ENCODE peak calls at places on chromosomes 7 and 10, in nine cellular contexts. D is NCI-H187; F is kidney; C is aorta; S is lower lobe of right lung; J is T-helper 2 cell; X is stimulated activated CD4-positive, alpha-beta T cell treated with anti-CD3 and anti-CD28 coated beads, TNF-alpha, amount 100 ng/mL, for 1 hour; G is iris pigment epithelial cell; A is activated T-helper 1 cell treated with anti-CD3 and anti-CD28 coated beads, Interleukin-12 subunit alpha, Interleukin-12 subunit beta, Interleukin-2, Interleukin-4 antibody, amounts not matched to agents 30 ng/mL and 10 ng/mL and 1 ng/mL, durations not matched to agents 14 hours and 24 hours and 36 hours. N is an unnamed sample.

GRCh38 chr7:83547526-83547925 is 101.4 kb downstream of the SEMA3E start:
- DNase-seq in D (peak; percentile 58), F (no peak), C (no peak), S (no peak), J (no peak), X (no peak), G (peak; percentile 69), A (no peak), N (peak; percentile 3)

GRCh38 chr10:118721005-118721876 is 33.5 kb downstream of the CACUL1 start:
- DNase-seq in D (no peak), F (no peak), C (no peak), S (no peak), J (peak; percentile 28), X (peak; percentile 9), G (peak; percentile 60), A (peak; percentile 34), N (peak; percentile 64)

GRCh38 chr7:106793015-106793651 is 71.9 kb upstream of the PIK3CG start:
- DNase-seq in D (peak; percentile 18), F (no peak), C (no peak), S (no peak), J (no peak), X (no peak), G (no peak), A (no peak), N (peak; percentile 33)

GRCh38 chr10:7054915-7055314 is 355.9 kb downstream of the SFMBT2 start:
- DNase-seq in D (no peak), F (no peak), C (no peak), S (no peak), J (no peak), X (no peak), G (no peak), A (no peak), N (peak; percentile 1)

GRCh38 chr10:75272896-75273295 is 37.1 kb upstream of the COMTD1 start:
- DNase-seq in D (no peak), F (no peak), C (no peak), S (no peak), J (no peak), X (no peak), G (no peak), A (no peak), N (peak; percentile 41)

GRCh38 chr7:138125119-138125518 is 48.9 kb downstream of the AKR1D1 start:
- DNase-seq in D (no peak), F (no peak), C (no peak), S (no peak), J (no peak), X (no peak), G (peak; percentile 15), A (no peak), N (peak; percentile 8)

GRCh38 chr7:123190109-123190831 is 9.5 kb downstream of the SLC13A1 start:
- DNase-seq in D (no peak), F (peak; percentile 24), C (no peak), S (no peak), J (no peak), X (no peak), G (peak; percentile 5), A (peak; percentile 49), N (no peak)

GRCh38 chr7:2169923-2170575 is 62.7 kb downstream of the MAD1L1 start:
- DNase-seq in D (no peak), F (no peak), C (no peak), S (no peak), J (no peak), X (no peak), G (no peak), A (no peak), N (no peak)

GRCh38 chr7:83413425-83413824 is 235.5 kb downstream of the SEMA3E start:
- DNase-seq in D (no peak), F (no peak), C (no peak), S (no peak), J (no peak), X (no peak), G (peak; percentile 32), A (no peak), N (peak; percentile 3)

GRCh38 chr7:146764458-146764857 is 647.9 kb downstream of the CNTNAP2 start:
- DNase-seq in D (no peak), F (no peak), C (no peak), S (no peak), J (no peak), X (no peak), G (no peak), A (no peak), N (no peak)

GRCh38 chr10:48701139-48701901 is 16.6 kb downstream of the WDFY4 start:
- DNase-seq in D (no peak), F (no peak), C (no peak), S (no peak), J (no peak), X (no peak), G (no peak), A (no peak), N (no peak)

GRCh38 chr10:63142136-63142535 is 9.0 kb downstream of the NRBF2 start:
- DNase-seq in D (no peak), F (no peak), C (no peak), S (no peak), J (no peak), X (no peak), G (no peak), A (no peak), N (no peak)

GRCh38 chr7:132575336-132575986 is 809 bp downstream of the PLXNA4 start:
- DNase-seq in D (peak; percentile 30), F (peak; percentile 84), C (peak; percentile 82), S (no peak), J (no peak), X (no peak), G (peak; percentile 28), A (no peak), N (peak; percentile 44)

GRCh38 chr10:13074562-13075451 is 25.2 kb upstream of the OPTN start:
- DNase-seq in D (peak; percentile 40), F (peak; percentile 81), C (peak; percentile 90), S (peak; percentile 68), J (peak; percentile 17), X (peak; percentile 3), G (peak; percentile 65), A (peak; percentile 29), N (peak; percentile 61)

GRCh38 chr7:143416565-143417149 is 8.0 kb upstream of the EPHA1 start:
- DNase-seq in D (no peak), F (no peak), C (no peak), S (no peak), J (no peak), X (no peak), G (no peak), A (no peak), N (peak; percentile 60)

GRCh38 chr10:95295031-95295755 is 4.4 kb upstream of the PDLIM1 start:
- DNase-seq in D (peak; percentile 43), F (peak; percentile 89), C (peak; percentile 81), S (peak; percentile 78), J (no peak), X (no peak), G (peak; percentile 78), A (peak; percentile 60), N (peak; percentile 59)

GRCh38 chr7:102872460-102872859 is 40.3 kb upstream of the LRRC17 start:
- DNase-seq in D (no peak), F (no peak), C (no peak), S (no peak), J (no peak), X (no peak), G (peak; percentile 99), A (no peak), N (peak; percentile 98)

GRCh38 chr7:155007947-155008346 is 5.0 kb upstream of the PAXIP1 start:
- DNase-seq in D (no peak), F (no peak), C (no peak), S (no peak), J (no peak), X (no peak), G (no peak), A (no peak), N (peak; percentile 26)

GRCh38 chr10:49649294-49649693 is 30.2 kb upstream of the C10orf53 start:
- DNase-seq in D (no peak), F (no peak), C (peak; percentile 38), S (no peak), J (no peak), X (no peak), G (peak; percentile 50), A (peak; percentile 32), N (peak; percentile 26)

GRCh38 chr10:58050575-58050974 is 217.1 kb downstream of the IPMK start:
- DNase-seq in D (no peak), F (no peak), C (no peak), S (no peak), J (no peak), X (no peak), G (no peak), A (no peak), N (no peak)

GRCh38 chr10:33535866-33536265 is 201.4 kb upstream of the NRP1 start:
- DNase-seq in D (no peak), F (no peak), C (no peak), S (no peak), J (no peak), X (no peak), G (no peak), A (no peak), N (no peak)

GRCh38 chr7:155032978-155033377 is 30.1 kb upstream of the PAXIP1 start:
- DNase-seq in D (no peak), F (no peak), C (no peak), S (no peak), J (no peak), X (no peak), G (no peak), A (no peak), N (no peak)

GRCh38 chr7:111030358-111030735 is 60.6 kb upstream of the LRRN3 start:
- DNase-seq in D (no peak), F (no peak), C (no peak), S (no peak), J (no peak), X (no peak), G (peak; percentile 10), A (no peak), N (peak; percentile 40)

GRCh38 chr7:76108540-76109233 is 60.8 kb downstream of the MDH2 start:
- DNase-seq in D (no peak), F (no peak), C (no peak), S (peak; percentile 60), J (no peak), X (no peak), G (peak; percentile 62), A (no peak), N (peak; percentile 41)

GRCh38 chr7:87344446-87344845 is 1.0 kb upstream of the CROT start:
- DNase-seq in D (no peak), F (no peak), C (no peak), S (no peak), J (no peak), X (no peak), G (no peak), A (no peak), N (no peak)

GRCh38 chr7:90850516-90850915 is 254.4 kb downstream of the CDK14 start:
- DNase-seq in D (no peak), F (no peak), C (no peak), S (no peak), J (no peak), X (no peak), G (no peak), A (no peak), N (no peak)

GRCh38 chr7:94394399-94395140 is at the start of gene COL1A2:
- DNase-seq in D (no peak), F (peak; percentile 95), C (peak; percentile 96), S (peak; percentile 57), J (no peak), X (no peak), G (peak; percentile 98), A (peak; percentile 19), N (peak; percentile 100)

GRCh38 chr10:110757563-110757962 is 113.4 kb downstream of the RBM20 start:
- DNase-seq in D (no peak), F (no peak), C (no peak), S (no peak), J (no peak), X (no peak), G (no peak), A (no peak), N (no peak)

GRCh38 chr10:98457762-98458161 is 11.0 kb upstream of the HPS1 start:
- DNase-seq in D (no peak), F (no peak), C (no peak), S (no peak), J (no peak), X (no peak), G (no peak), A (no peak), N (no peak)

GRCh38 chr7:35906191-35906908 is 105.5 kb downstream of the SEPTIN7 start:
- DNase-seq in D (peak; percentile 48), F (no peak), C (no peak), S (no peak), J (peak; percentile 41), X (peak; percentile 40), G (peak; percentile 76), A (peak; percentile 43), N (peak; percentile 79)

GRCh38 chr7:79876769-79877362 is 257.8 kb upstream of the GNAI1 start:
- DNase-seq in D (no peak), F (no peak), C (no peak), S (no peak), J (no peak), X (no peak), G (peak; percentile 99), A (no peak), N (peak; percentile 98)

N was measured in EH.